ENCODE peak calls at places on chromosomes 3 and 15, in four cellular contexts. E is GM12878, H is HepG2, S is K562. B is an unnamed sample.

GRCh38 chr15:96551722-96552121 is 221.2 kb downstream of the NR2F2 start:
- DNase-seq in E (no peak), H (no peak), S (no peak), B (no peak)

GRCh38 chr15:51736646-51737537 is 563 bp downstream of the LYSMD2 start:
- DNase-seq in E (no peak), H (no peak), S (peak; percentile 68), B (peak; percentile 60)

GRCh38 chr3:141255864-141256263 is 24.2 kb downstream of the PXYLP1 start:
- DNase-seq in E (no peak), H (peak; percentile 35), S (peak; percentile 74), B (peak; percentile 55)

GRCh38 chr3:55264933-55265332 is 222.2 kb downstream of the WNT5A start:
- DNase-seq in E (no peak), H (no peak), S (no peak), B (no peak)

GRCh38 chr3:133644768-133645167 is 17.0 kb downstream of the TOPBP1 start:
- DNase-seq in E (no peak), H (peak; percentile 48), S (no peak), B (peak; percentile 30)

GRCh38 chr3:114880078-114880477 is 267.0 kb downstream of the ZBTB20 start:
- DNase-seq in E (no peak), H (no peak), S (no peak), B (no peak)

GRCh38 chr15:68383161-68384074 is 48.5 kb downstream of the ITGA11 start:
- DNase-seq in E (no peak), H (peak; percentile 39), S (peak; percentile 59), B (peak; percentile 68)

GRCh38 chr3:13013994-13014754 is 59.1 kb downstream of the IQSEC1 start:
- DNase-seq in E (no peak), H (no peak), S (no peak), B (no peak)

GRCh38 chr15:72902245-72902928 is 118.8 kb upstream of the ADPGK start:
- DNase-seq in E (no peak), H (no peak), S (no peak), B (no peak)

GRCh38 chr3:150528359-150528797 is 17.9 kb downstream of the SERP1 start:
- DNase-seq in E (no peak), H (no peak), S (peak; percentile 22), B (peak; percentile 16)

GRCh38 chr3:24495334-24495994 is 814 bp upstream of the THRB start:
- DNase-seq in E (no peak), H (peak; percentile 56), S (peak; percentile 76), B (peak; percentile 61)

GRCh38 chr3:24496529-24497482 is 2.2 kb upstream of the THRB start:
- DNase-seq in E (no peak), H (peak; percentile 82), S (peak; percentile 84), B (peak; percentile 81)

GRCh38 chr3:24492971-24493551 is 1.6 kb downstream of the THRB start:
- DNase-seq in E (no peak), H (no peak), S (no peak), B (no peak)

GRCh38 chr3:24494616-24495333 is at the start of gene THRB:
- DNase-seq in E (no peak), H (peak; percentile 56), S (peak; percentile 85), B (peak; percentile 70)

DNA sequence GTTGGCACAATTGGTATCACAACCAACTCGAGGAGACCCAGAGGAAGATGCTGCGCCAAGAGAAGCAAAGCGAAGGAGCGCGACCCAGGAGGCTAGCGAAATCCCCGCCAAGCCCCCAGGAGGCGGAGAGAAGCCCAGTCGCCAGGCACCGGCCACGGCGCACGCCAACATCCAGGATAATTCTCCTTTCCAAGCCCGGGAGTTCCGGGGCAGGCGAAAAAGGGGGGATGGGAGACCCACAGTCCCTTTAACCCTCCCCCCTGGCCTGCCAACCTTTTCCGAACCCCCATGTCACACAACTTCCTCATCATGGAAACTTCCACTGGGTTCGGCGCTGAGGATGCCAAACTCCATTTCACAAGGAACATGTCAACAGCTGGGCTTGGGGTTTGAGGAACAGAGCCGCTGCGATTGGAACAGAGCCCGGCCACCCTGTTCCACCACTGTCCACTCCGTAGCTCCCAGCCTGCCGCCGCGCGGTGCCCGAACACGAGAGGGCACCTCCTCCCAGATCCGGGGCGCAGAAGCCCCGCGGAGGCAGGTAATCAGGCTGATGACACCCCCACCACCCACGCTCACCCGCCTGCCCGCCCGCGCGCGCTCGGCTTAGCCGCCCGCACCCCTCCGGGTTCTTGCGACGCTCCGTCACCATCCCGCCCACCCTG is 567 bp downstream of the THRB start:
- DNase-seq in E (no peak), H (peak; percentile 71), S (peak; percentile 64), B (peak; percentile 37)
- TF ChIP-seq RFX5 in E (no peak), H (no peak), S (no peak), B (no peak)

DNA sequence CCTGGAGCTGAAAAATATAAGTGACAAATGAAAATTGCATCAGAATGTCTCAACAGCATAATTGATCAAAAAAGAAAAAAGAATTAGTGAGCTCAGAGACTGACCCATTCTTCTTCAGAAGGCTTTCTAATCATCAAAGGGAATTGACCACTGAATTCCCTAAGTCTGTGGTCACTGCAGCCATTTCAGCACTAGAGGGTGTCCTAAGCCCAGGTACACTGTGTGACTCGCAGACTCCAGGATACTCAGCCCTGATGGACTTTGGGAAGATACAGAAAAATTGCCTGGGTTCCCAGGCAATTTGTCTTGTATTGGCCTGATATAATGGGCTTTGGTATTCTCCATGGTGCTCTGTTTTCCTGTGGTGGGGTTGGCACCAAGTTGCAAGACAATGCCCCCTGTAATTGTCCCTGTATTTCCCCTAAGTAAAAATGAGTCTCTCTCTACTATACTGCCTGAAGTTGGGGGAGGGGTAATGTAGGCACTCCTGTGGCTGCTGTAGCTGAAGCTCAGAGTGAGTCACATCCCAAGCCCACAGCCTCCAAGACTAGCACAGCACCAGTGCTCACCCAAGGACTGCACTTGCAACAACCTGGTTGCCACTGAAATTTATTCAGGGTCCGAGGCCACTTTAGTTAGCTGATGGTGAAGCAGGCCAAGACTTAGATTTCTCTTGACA is 256.0 kb upstream of the STAC start:
- DNase-seq in E (no peak), H (peak; percentile 38), S (no peak), B (peak; percentile 67)
- TF ChIP-seq ESRRA in E (no peak), H (no peak), S (no peak), B (no peak)

GRCh38 chr3:107328074-107328473 is 49.2 kb upstream of the CCDC54 start:
- DNase-seq in E (no peak), H (no peak), S (no peak), B (no peak)
- TF ChIP-seq RFX5 in E (no peak), H (no peak), S (no peak), B (no peak)

DNA sequence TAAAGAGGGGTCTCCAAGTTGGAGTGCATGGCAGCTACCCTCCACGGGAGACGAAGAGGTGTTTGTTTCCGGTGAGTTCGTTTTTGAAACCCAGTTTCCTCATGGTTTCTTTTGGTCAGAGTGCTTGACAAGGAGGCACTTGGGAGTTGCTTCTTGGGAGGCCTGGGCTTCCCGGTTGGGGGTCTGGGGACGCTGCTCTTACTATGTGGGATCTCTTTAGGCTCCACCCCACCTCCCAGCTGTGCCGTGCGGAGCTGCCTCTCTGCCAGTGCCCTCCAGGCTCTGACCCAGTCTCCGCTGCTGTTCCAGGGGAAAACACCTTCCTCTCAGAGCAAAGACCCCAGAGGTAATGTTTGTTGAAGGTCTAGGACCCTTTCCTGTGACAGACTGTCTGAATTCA is 29.6 kb downstream of the KIF7 start:
- DNase-seq in E (no peak), H (no peak), S (peak; percentile 4), B (no peak)
- TF ChIP-seq ESRRA in E (no peak), H (no peak), S (no peak), B (no peak)

GRCh38 chr3:110307065-110307809 is 764.4 kb upstream of the NECTIN3 start:
- DNase-seq in E (no peak), H (no peak), S (no peak), B (no peak)
- TF ChIP-seq RFX5 in E (no peak), H (no peak), S (no peak), B (no peak)

GRCh38 chr3:23161896-23162570 is 41.1 kb upstream of the UBE2E2 start:
- DNase-seq in E (peak; percentile 69), H (no peak), S (no peak), B (no peak)
- TF ChIP-seq ESRRA in E (no peak), H (no peak), S (no peak), B (no peak)

GRCh38 chr3:190038050-190038631 is 82.6 kb downstream of the P3H2 start:
- DNase-seq in E (no peak), H (no peak), S (no peak), B (peak; percentile 78)
- TF ChIP-seq RFX5 in E (no peak), H (no peak), S (no peak), B (no peak)

B was measured in A549.